ENCODE peak calls at places on chromosomes 2 and 18, in five cellular contexts. One of them, this sample, is unnamed.

GRCh38 chr2:54497738-54498680 is 41.9 kb downstream of the SPTBN1 start:
- DNase-seq in H1: no peak
- DNase-seq in A549: no peak
- DNase-seq in K562: peak
- DNase-seq in HepG2: peak
- DNase-seq in this sample: peak

GRCh38 chr2:63078852-63079606 is 28.4 kb downstream of the OTX1 start:
- DNase-seq in K562: peak
- DNase-seq in HepG2: peak
- DNase-seq in H1: peak
- DNase-seq in A549: no peak
- DNase-seq in this sample: peak

GRCh38 chr2:134371041-134371440 is 117.2 kb downstream of the MGAT5 start:
- DNase-seq in HepG2: no peak
- DNase-seq in K562: no peak
- DNase-seq in H1: no peak
- DNase-seq in A549: no peak
- DNase-seq in this sample: no peak

GRCh38 chr2:215531284-215531683 is 95.4 kb upstream of the FN1 start:
- DNase-seq in A549: no peak
- DNase-seq in K562: no peak
- DNase-seq in HepG2: no peak
- DNase-seq in H1: no peak
- DNase-seq in this sample: no peak

GRCh38 chr18:54284535-54284934 is 15.2 kb downstream of the POLI start:
- DNase-seq in K562: no peak
- DNase-seq in H1: no peak
- DNase-seq in A549: no peak
- DNase-seq in HepG2: no peak
- DNase-seq in this sample: no peak

GRCh38 chr18:29749699-29750098 is 1292.8 kb downstream of the DSC3 start:
- DNase-seq in A549: no peak
- DNase-seq in K562: no peak
- DNase-seq in HepG2: no peak
- DNase-seq in H1: no peak
- DNase-seq in this sample: no peak

GRCh38 chr18:23138470-23138869 is 3.2 kb downstream of the CABLES1 start:
- DNase-seq in K562: no peak
- DNase-seq in A549: no peak
- DNase-seq in HepG2: no peak
- DNase-seq in H1: no peak
- DNase-seq in this sample: no peak

GRCh38 chr18:22433960-22434359 is 16.2 kb upstream of the CTAGE1 start:
- DNase-seq in HepG2: no peak
- DNase-seq in A549: no peak
- DNase-seq in H1: no peak
- DNase-seq in K562: no peak
- DNase-seq in this sample: no peak

GRCh38 chr2:189683348-189683747 is 8.9 kb downstream of the ANKAR start:
- DNase-seq in A549: no peak
- DNase-seq in HepG2: no peak
- DNase-seq in K562: no peak
- DNase-seq in H1: no peak
- DNase-seq in this sample: no peak

GRCh38 chr2:118221952-118222594 is 133.8 kb downstream of the INSIG2 start:
- DNase-seq in A549: peak
- DNase-seq in H1: peak
- DNase-seq in HepG2: peak
- DNase-seq in K562: peak
- DNase-seq in this sample: no peak

GRCh38 chr2:74777161-74777900 is 56.6 kb upstream of the HK2 start:
- DNase-seq in K562: no peak
- DNase-seq in H1: no peak
- DNase-seq in A549: no peak
- DNase-seq in HepG2: no peak
- DNase-seq in this sample: no peak

DNA sequence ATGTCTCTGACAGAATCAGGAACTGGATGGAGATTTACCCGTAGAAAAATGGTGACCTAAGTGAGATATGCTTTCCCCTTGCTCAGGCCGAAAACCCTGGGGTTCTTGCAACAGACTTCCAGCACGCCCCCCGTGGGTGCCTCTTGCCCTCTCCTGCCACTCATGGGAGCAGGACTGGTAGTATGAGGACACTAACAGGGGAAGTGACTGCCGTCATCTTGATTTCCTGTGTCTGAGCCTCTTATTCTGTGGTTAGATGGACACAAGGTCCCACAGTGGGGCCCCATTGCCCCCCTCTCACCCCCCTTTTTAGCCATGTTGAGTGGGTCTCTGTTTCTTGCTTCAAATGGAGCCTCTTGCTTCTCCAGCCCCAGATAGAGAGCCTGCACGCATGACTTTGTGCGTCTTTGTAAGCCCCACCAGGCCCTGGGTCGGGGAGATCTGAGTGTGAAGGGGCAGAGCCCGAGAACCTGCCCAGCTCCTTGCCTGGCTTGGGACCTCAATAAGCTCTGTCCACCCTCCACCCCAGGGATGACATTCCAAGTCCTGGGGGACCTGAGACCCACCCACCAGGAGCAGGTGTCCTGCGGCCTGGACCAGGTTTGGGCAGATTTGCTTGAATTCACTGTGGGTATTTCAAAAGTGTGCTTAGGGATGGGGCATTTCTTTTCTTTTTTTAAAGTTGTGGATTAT is 12.6 kb downstream of the GNLY start:
- DNase-seq in K562: no peak
- DNase-seq in HepG2: no peak
- DNase-seq in A549: no peak
- DNase-seq in H1: no peak
- DNase-seq in this sample: no peak
- TF ChIP-seq MAX in K562: no peak
- TF ChIP-seq MAX in HepG2: no peak
- TF ChIP-seq MAX in A549: no peak
- TF ChIP-seq MAX in H1: no peak
- TF ChIP-seq MAX in this sample: no peak

GRCh38 chr18:4605222-4605621 is 150.1 kb upstream of the DLGAP1 start:
- DNase-seq in HepG2: no peak
- DNase-seq in K562: no peak
- DNase-seq in A549: no peak
- DNase-seq in H1: no peak
- DNase-seq in this sample: no peak
- TF ChIP-seq JUN in HepG2: no peak
- TF ChIP-seq JUN in K562: no peak
- TF ChIP-seq JUN in A549: no peak
- TF ChIP-seq JUN in H1: no peak
- TF ChIP-seq JUN in this sample: no peak

GRCh38 chr2:128930101-128930500 is 611.4 kb upstream of the HS6ST1 start:
- DNase-seq in HepG2: no peak
- DNase-seq in K562: no peak
- DNase-seq in H1: no peak
- DNase-seq in A549: no peak
- DNase-seq in this sample: no peak
- TF ChIP-seq MAX in HepG2: no peak
- TF ChIP-seq MAX in K562: no peak
- TF ChIP-seq MAX in H1: no peak
- TF ChIP-seq MAX in A549: no peak
- TF ChIP-seq MAX in this sample: no peak

GRCh38 chr2:132816234-132816633 is 146.2 kb upstream of the LYPD1 start:
- DNase-seq in K562: no peak
- DNase-seq in A549: no peak
- DNase-seq in H1: no peak
- DNase-seq in HepG2: no peak
- DNase-seq in this sample: peak
- TF ChIP-seq JUN in K562: no peak
- TF ChIP-seq JUN in A549: no peak
- TF ChIP-seq JUN in H1: no peak
- TF ChIP-seq JUN in HepG2: no peak
- TF ChIP-seq JUN in this sample: no peak

GRCh38 chr2:66445781-66446177 is 10.9 kb downstream of the MEIS1 start:
- DNase-seq in K562: no peak
- DNase-seq in HepG2: no peak
- DNase-seq in H1: peak
- DNase-seq in A549: no peak
- DNase-seq in this sample: peak
- TF ChIP-seq MAX in K562: no peak
- TF ChIP-seq MAX in HepG2: no peak
- TF ChIP-seq MAX in H1: peak
- TF ChIP-seq MAX in A549: no peak
- TF ChIP-seq MAX in this sample: no peak

DNA sequence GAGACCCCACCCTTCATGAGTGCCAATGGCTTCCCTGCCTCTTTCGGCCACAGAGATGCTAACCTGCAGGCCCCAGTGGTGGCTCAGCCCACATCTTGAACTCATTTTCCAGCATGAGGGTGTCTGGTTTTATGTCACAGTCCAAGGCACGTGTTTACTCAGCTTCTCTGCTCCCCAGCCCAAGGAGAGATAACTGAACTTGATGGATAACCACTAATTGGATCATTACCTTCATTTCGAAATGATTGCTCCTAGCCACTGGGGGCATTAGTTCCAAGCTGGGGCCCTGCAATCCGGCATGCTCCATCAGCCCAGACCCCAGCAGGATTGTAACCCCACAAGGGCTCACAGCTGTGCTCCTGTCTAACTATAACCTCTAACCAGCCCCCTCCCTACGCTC is 46.0 kb upstream of the SIX2 start:
- DNase-seq in HepG2: no peak
- DNase-seq in K562: no peak
- DNase-seq in H1: no peak
- DNase-seq in A549: no peak
- DNase-seq in this sample: no peak
- TF ChIP-seq JUN in HepG2: no peak
- TF ChIP-seq JUN in K562: no peak
- TF ChIP-seq JUN in H1: no peak
- TF ChIP-seq JUN in A549: no peak
- TF ChIP-seq JUN in this sample: no peak

GRCh38 chr18:65235966-65236634 is 514.7 kb upstream of the CDH7 start:
- DNase-seq in K562: no peak
- DNase-seq in HepG2: no peak
- DNase-seq in H1: no peak
- DNase-seq in A549: no peak
- DNase-seq in this sample: no peak
- TF ChIP-seq MAX in K562: no peak
- TF ChIP-seq MAX in HepG2: no peak
- TF ChIP-seq MAX in H1: no peak
- TF ChIP-seq MAX in A549: no peak
- TF ChIP-seq MAX in this sample: no peak

DNA sequence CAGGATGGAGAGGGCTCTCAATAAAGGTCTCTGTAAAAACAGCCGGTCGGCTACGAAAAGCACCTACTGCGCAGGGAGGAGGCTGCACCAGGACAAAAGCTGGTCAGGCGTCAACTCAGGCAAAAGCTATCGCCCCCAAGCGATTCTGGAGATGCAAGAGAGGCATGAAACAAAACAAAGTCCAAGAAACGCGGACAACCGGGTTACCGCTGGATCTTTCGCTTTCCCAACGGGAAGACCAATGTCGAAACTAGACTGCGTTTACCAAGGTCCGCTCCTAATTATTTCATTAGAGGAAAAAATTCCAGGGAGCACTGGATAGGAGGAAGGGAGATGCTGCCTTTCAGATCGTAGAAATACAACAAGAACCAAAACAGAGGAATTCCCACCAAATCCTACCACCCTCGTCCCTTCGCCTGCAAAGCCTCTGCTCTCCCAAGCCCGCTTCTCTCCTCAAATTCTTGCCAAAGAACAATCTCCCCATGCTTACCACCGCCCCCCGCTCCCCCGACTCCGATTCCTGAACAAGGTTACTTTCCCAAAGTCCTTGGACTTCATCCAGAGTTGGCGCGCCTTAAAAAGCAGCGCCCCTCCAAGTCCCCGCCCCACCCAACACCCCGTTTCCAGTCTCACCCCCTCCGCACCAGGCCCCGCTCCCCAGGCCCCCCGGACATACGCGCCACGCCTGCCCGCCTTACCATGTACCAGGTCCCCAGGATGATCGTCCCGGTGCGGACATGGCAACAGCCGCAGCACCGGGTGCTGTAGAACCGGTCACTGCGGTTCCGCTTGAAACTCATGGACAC is 513 bp downstream of the LAPTM4A start:
- DNase-seq in K562: peak
- DNase-seq in A549: peak
- DNase-seq in HepG2: peak
- DNase-seq in H1: peak
- DNase-seq in this sample: peak
- TF ChIP-seq JUN in K562: no peak
- TF ChIP-seq JUN in A549: no peak
- TF ChIP-seq JUN in HepG2: no peak
- TF ChIP-seq JUN in H1: no peak
- TF ChIP-seq JUN in this sample: no peak

GRCh38 chr18:74682141-74682997 is 84.7 kb downstream of the ZNF407 start:
- DNase-seq in A549: no peak
- DNase-seq in K562: no peak
- DNase-seq in H1: no peak
- DNase-seq in HepG2: no peak
- DNase-seq in this sample: no peak
- TF ChIP-seq MAX in A549: no peak
- TF ChIP-seq MAX in K562: no peak
- TF ChIP-seq MAX in H1: no peak
- TF ChIP-seq MAX in HepG2: no peak
- TF ChIP-seq MAX in this sample: no peak

DNA sequence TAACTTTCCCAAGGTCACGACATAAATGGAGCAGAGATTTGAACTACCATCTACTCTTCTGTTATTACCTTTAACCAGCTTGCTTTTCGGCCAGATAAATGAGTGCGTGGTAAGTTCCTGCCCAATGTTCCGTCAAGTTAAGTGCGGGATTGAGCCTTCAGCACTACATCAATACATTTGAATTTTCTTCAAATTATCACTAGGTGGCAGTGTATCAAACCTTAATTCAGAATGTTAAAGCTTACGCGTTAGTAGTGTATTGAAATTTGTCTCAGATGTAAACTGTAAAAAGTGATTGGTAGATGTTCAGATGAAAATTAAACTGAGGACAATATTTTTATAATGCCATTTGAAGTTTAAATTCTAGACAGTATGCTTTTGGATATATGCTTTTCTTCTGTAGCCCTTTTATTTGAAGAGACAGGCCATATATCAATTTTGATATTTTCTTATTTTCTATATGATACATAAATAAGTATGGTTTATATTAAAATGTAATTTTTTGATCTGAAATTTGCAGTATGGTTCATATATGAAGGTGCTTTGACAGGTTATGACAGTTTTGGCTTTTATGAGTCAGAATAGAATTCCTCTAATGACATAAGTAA is 681.3 kb downstream of the ADCYAP1 start:
- DNase-seq in K562: peak
- DNase-seq in A549: peak
- DNase-seq in HepG2: peak
- DNase-seq in H1: no peak
- DNase-seq in this sample: no peak
- TF ChIP-seq JUN in K562: no peak
- TF ChIP-seq JUN in A549: no peak
- TF ChIP-seq JUN in HepG2: no peak
- TF ChIP-seq JUN in H1: no peak
- TF ChIP-seq JUN in this sample: no peak

This sample was measured in WTC11.